ENCODE peak calls at places on chromosome X, in eight cellular contexts. Q is Panc1, P is B cell, T is astrocyte of the cerebellum, L is neural progenitor cell, R is body of pancreas, H is heart left ventricle, Y is HFF-Myc. X is an unnamed sample.
A peak's percentile ranks its signal among the peaks of the same experiment; 100 is the strongest.

GRCh38 chrX:56728321-56728720 is 722 bp upstream of the NBDY start:
- DNase-seq in Q (no peak), P (no peak), T (no peak), L (no peak), R (no peak), H (no peak), Y (no peak), X (no peak)

GRCh38 chrX:2430265-2430825 is 70.4 kb downstream of the DHRSX start:
- DNase-seq in Q (no peak), P (no peak), T (no peak), L (no peak), R (peak; percentile 23), H (no peak), Y (no peak), X (no peak)

GRCh38 chrX:45824471-45824870 is 623.8 kb upstream of the DIPK2B start:
- DNase-seq in Q (peak; percentile 84), P (no peak), T (peak; percentile 84), L (peak; percentile 30), R (peak; percentile 10), H (no peak), Y (peak; percentile 69), X (no peak)

GRCh38 chrX:134603806-134604700 is 54.2 kb downstream of the PLAC1 start:
- DNase-seq in Q (no peak), P (no peak), T (peak; percentile 73), L (no peak), R (no peak), H (no peak), Y (peak; percentile 81), X (no peak)

GRCh38 chrX:46575586-46575985 is 2.0 kb downstream of the CHST7 start:
- DNase-seq in Q (no peak), P (no peak), T (no peak), L (no peak), R (no peak), H (no peak), Y (no peak), X (no peak)

GRCh38 chrX:110167952-110168451 is 149.9 kb downstream of the AMMECR1 start:
- DNase-seq in Q (no peak), P (no peak), T (no peak), L (peak; percentile 63), R (no peak), H (no peak), Y (no peak), X (peak; percentile 50)

GRCh38 chrX:373641-374471 is 12.9 kb downstream of the PPP2R3B start:
- DNase-seq in Q (no peak), P (peak; percentile 57), T (no peak), L (peak; percentile 88), R (no peak), H (peak; percentile 51), Y (no peak), X (no peak)

GRCh38 chrX:135424469-135424868 is 2.7 kb downstream of the SMIM10L2A start:
- DNase-seq in Q (no peak), P (no peak), T (no peak), L (no peak), R (no peak), H (no peak), Y (no peak), X (no peak)

GRCh38 chrX:87299563-87300160 is 217.9 kb upstream of the KLHL4 start:
- DNase-seq in Q (no peak), P (no peak), T (peak; percentile 20), L (peak; percentile 19), R (no peak), H (no peak), Y (no peak), X (no peak)

GRCh38 chrX:134236690-134237362 is at the start of gene CCDC160:
- DNase-seq in Q (no peak), P (peak; percentile 22), T (no peak), L (peak; percentile 93), R (peak; percentile 67), H (peak; percentile 34), Y (no peak), X (peak; percentile 35)

GRCh38 chrX:24153175-24153795 is 3.8 kb downstream of the ZFX start:
- DNase-seq in Q (no peak), P (no peak), T (no peak), L (peak; percentile 42), R (no peak), H (no peak), Y (no peak), X (no peak)

GRCh38 chrX:24528605-24529004 is 63.5 kb downstream of the PDK3 start:
- DNase-seq in Q (no peak), P (no peak), T (no peak), L (peak; percentile 71), R (no peak), H (no peak), Y (no peak), X (no peak)

GRCh38 chrX:26083093-26083492 is 55.0 kb upstream of the MAGEB18 start:
- DNase-seq in Q (no peak), P (no peak), T (no peak), L (no peak), R (no peak), H (no peak), Y (no peak), X (no peak)

GRCh38 chrX:70301716-70302115 is 11.8 kb downstream of the KIF4A start:
- DNase-seq in Q (no peak), P (no peak), T (peak; percentile 5), L (no peak), R (no peak), H (no peak), Y (no peak), X (no peak)

GRCh38 chrX:70196961-70197805 is 19.9 kb downstream of the DGAT2L6 start:
- DNase-seq in Q (peak; percentile 18), P (peak; percentile 45), T (no peak), L (peak; percentile 65), R (peak; percentile 56), H (peak; percentile 18), Y (no peak), X (peak; percentile 41)

GRCh38 chrX:22922961-22923360 is 76.8 kb upstream of the DDX53 start:
- DNase-seq in Q (no peak), P (no peak), T (peak; percentile 50), L (no peak), R (peak; percentile 25), H (no peak), Y (no peak), X (no peak)

GRCh38 chrX:3791449-3791848 is 78.0 kb upstream of the PRKX start:
- DNase-seq in Q (no peak), P (no peak), T (no peak), L (no peak), R (no peak), H (no peak), Y (no peak), X (no peak)

GRCh38 chrX:34437586-34437985 is 219.5 kb downstream of the TMEM47 start:
- DNase-seq in Q (no peak), P (no peak), T (no peak), L (peak; percentile 5), R (peak; percentile 3), H (peak; percentile 16), Y (no peak), X (no peak)

GRCh38 chrX:72180539-72180938 is 1.0 kb upstream of the PIN4 start:
- DNase-seq in Q (no peak), P (no peak), T (no peak), L (no peak), R (no peak), H (no peak), Y (no peak), X (no peak)

DNA sequence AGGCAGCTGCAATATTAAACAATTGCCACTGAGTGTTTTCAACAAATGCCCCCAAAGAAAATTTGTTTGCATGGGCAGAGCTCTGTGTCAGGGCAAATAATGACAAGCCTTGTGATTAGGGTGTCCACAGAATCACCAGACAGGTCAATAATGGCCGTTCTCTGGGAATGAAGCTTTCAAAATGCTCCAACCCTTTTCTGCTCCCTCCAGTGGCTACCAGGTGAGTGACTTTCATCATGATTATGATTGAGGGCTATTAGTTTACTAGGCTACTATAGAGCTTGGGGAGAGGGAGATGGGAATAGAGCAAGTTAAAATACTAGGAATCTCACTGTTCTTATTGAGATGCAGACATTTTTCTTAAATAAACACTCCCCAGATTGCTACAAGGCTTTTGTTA is 23.5 kb downstream of the IRS4 start:
- DNase-seq in Q (no peak), P (no peak), T (no peak), L (no peak), R (no peak), H (no peak), Y (no peak), X (no peak)
- TF ChIP-seq CTCF in Q (peak; percentile 4), P (no peak), T (no peak), L (no peak), R (no peak), H (no peak), Y (no peak), X (no peak)

GRCh38 chrX:19886375-19886774 is 1.0 kb downstream of the SH3KBP1 start:
- DNase-seq in Q (no peak), P (no peak), T (no peak), L (peak; percentile 15), R (no peak), H (no peak), Y (no peak), X (no peak)

GRCh38 chrX:19886888-19887531 is 390 bp downstream of the SH3KBP1 start:
- DNase-seq in Q (no peak), P (peak; percentile 68), T (no peak), L (peak; percentile 42), R (peak; percentile 5), H (peak; percentile 41), Y (no peak), X (peak; percentile 49)

GRCh38 chrX:19889582-19890342 is 2.4 kb upstream of the SH3KBP1 start:
- DNase-seq in Q (no peak), P (no peak), T (peak; percentile 34), L (peak; percentile 15), R (no peak), H (no peak), Y (no peak), X (peak; percentile 47)

GRCh38 chrX:19885732-19886131 is 1.7 kb downstream of the SH3KBP1 start:
- DNase-seq in Q (no peak), P (no peak), T (no peak), L (no peak), R (no peak), H (no peak), Y (no peak), X (no peak)

GRCh38 chrX:19888419-19888879 is 1.0 kb upstream of the SH3KBP1 start:
- DNase-seq in Q (no peak), P (peak; percentile 50), T (peak; percentile 52), L (peak; percentile 64), R (peak; percentile 45), H (peak; percentile 20), Y (peak; percentile 42), X (peak; percentile 52)
- TF ChIP-seq CTCF in Q (peak; percentile 60), P (peak; percentile 29), T (peak; percentile 61), L (peak; percentile 53), R (peak; percentile 55), H (peak; percentile 57), Y (peak; percentile 56), X (peak; percentile 34)

GRCh38 chrX:153782324-153782723 is 1.5 kb downstream of the SRPK3 start:
- DNase-seq in Q (no peak), P (no peak), T (no peak), L (peak; percentile 15), R (no peak), H (no peak), Y (no peak), X (no peak)
- TF ChIP-seq CTCF in Q (no peak), P (no peak), T (no peak), L (peak; percentile 30), R (no peak), H (peak; percentile 10), Y (no peak), X (no peak)

DNA sequence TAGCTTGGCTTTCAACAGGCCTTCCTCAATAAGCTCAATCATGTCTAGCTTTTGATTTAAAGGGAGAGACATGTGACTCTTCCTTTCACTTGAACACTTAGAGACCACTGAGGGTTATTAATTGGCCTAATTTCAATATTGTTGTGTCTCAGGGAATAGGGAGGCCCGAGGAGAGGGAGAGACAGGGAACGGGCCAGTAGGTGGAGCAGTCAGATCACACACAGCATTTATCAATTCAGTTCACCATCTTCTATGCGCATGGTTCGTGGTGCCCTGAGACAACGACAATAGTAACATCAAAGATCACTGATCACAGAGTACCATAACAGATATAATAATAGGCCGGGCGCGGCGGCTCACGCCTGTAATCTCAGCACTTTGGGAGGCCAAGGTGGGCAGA is 17.8 kb downstream of the ZNF81 start:
- DNase-seq in Q (no peak), P (no peak), T (peak; percentile 5), L (peak; percentile 45), R (peak; percentile 28), H (peak; percentile 16), Y (no peak), X (no peak)
- TF ChIP-seq CTCF in Q (peak; percentile 75), P (no peak), T (peak; percentile 40), L (peak; percentile 56), R (peak; percentile 44), H (peak; percentile 48), Y (peak; percentile 38), X (peak; percentile 32)

X was measured in GM13976.